ENCODE peak calls at places on chromosomes 7 and 10, in four cellular contexts. One of them, this sample, is unnamed.

GRCh38 chr7:133936074-133936473 is 191.1 kb upstream of the LRGUK start:
- DNase-seq in GM12878: no peak
- DNase-seq in HepG2: no peak
- DNase-seq in WTC11: no peak
- DNase-seq in this sample: peak; percentile 77

GRCh38 chr10:49300140-49300974 is 1.4 kb downstream of the C10orf71 start:
- DNase-seq in GM12878: peak; percentile 59
- DNase-seq in HepG2: no peak
- DNase-seq in WTC11: no peak
- DNase-seq in this sample: peak; percentile 17

GRCh38 chr7:135774284-135774683 is 25.7 kb upstream of the FAM180A start:
- DNase-seq in GM12878: no peak
- DNase-seq in HepG2: peak; percentile 14
- DNase-seq in WTC11: no peak
- DNase-seq in this sample: peak; percentile 87

GRCh38 chr10:28986117-28986792 is 302.6 kb upstream of the LYZL1 start:
- DNase-seq in GM12878: no peak
- DNase-seq in HepG2: no peak
- DNase-seq in WTC11: no peak
- DNase-seq in this sample: peak; percentile 42

GRCh38 chr7:12119638-12120303 is 91.3 kb upstream of the TMEM106B start:
- DNase-seq in GM12878: no peak
- DNase-seq in HepG2: no peak
- DNase-seq in WTC11: peak; percentile 12
- DNase-seq in this sample: no peak

GRCh38 chr7:131157530-131158243 is 170.0 kb upstream of the MKLN1 start:
- DNase-seq in GM12878: no peak
- DNase-seq in HepG2: no peak
- DNase-seq in WTC11: no peak
- DNase-seq in this sample: peak; percentile 36

GRCh38 chr7:148142660-148143248 is 447.8 kb upstream of the C7orf33 start:
- DNase-seq in GM12878: no peak
- DNase-seq in HepG2: peak; percentile 26
- DNase-seq in WTC11: no peak
- DNase-seq in this sample: peak; percentile 21

GRCh38 chr7:33649476-33650441 is 255.6 kb upstream of the BMPER start:
- DNase-seq in GM12878: no peak
- DNase-seq in HepG2: no peak
- DNase-seq in WTC11: no peak
- DNase-seq in this sample: peak; percentile 68

DNA sequence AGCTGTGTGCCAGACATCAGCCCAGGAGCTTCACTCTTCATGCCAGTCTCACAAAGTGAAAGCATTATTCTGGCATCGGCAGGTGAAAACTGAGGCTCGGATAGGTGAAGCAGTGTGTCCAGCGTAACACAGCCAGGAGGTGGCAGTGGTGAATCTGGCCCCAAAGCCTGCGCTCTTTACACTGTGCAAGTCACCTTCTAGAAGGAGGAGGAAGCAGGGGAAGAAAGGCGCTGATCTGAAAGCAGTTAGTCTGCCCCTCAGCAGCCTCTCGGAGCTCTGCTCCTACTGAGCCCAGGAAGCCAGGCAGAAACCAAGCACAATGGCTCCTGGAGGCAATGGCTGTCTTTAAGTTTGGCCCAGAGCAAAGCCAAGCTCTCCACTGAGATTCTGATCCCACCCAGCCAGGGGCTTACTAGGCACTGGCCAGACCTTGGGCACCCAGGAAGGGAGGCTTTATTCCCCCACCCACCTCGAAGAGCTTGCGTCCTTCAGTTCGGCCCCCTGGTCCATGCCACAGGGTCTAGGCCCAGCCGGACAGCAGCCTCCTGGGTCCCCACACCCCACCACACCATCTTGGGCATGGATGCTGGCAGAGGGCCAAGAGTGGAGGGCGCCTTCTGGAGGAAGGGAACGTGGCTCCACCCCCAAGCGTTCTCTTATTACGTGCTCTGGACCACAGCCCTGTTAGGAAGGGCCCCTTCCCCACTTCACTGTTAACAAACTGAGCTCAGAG is 104.5 kb downstream of the GRID1 start:
- DNase-seq in GM12878: peak; percentile 21
- DNase-seq in HepG2: peak; percentile 5
- DNase-seq in WTC11: peak; percentile 66
- DNase-seq in this sample: no peak
- TF ChIP-seq USF2 in GM12878: no peak
- TF ChIP-seq USF2 in HepG2: no peak
- TF ChIP-seq USF2 in WTC11: no peak
- TF ChIP-seq USF2 in this sample: no peak

DNA sequence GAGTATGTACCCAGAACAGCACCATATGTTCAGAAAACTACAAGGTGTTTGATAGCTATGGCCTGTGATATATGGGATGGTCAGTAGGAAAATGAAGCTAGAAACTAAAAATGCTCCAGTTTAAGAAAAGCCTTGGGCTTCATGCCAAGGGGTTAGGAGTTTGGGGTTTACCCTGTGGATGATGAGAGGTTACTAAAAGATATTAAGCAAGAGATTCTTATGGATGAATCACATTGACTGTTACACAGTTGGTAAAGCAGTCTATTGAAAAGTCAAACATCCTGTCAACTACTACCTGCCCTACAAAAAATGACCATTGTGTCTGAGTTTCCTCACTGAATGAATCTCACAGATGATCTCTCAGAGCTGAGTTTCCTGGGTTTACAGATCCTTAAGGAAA is 166.2 kb upstream of the INHBA start:
- DNase-seq in GM12878: no peak
- DNase-seq in HepG2: no peak
- DNase-seq in WTC11: no peak
- DNase-seq in this sample: peak; percentile 84
- TF ChIP-seq USF2 in GM12878: no peak
- TF ChIP-seq USF2 in HepG2: no peak
- TF ChIP-seq USF2 in WTC11: no peak
- TF ChIP-seq USF2 in this sample: no peak

GRCh38 chr7:149330914-149331567 is 69.0 kb downstream of the ZNF783 start:
- DNase-seq in GM12878: no peak
- DNase-seq in HepG2: peak; percentile 18
- DNase-seq in WTC11: no peak
- DNase-seq in this sample: no peak
- TF ChIP-seq USF2 in GM12878: no peak
- TF ChIP-seq USF2 in HepG2: no peak
- TF ChIP-seq USF2 in WTC11: no peak
- TF ChIP-seq USF2 in this sample: no peak

GRCh38 chr7:106504207-106504606 is 156.8 kb downstream of the CCDC71L start:
- DNase-seq in GM12878: no peak
- DNase-seq in HepG2: no peak
- DNase-seq in WTC11: no peak
- DNase-seq in this sample: no peak

GRCh38 chr7:106501605-106502580 is 159.1 kb downstream of the CCDC71L start:
- DNase-seq in GM12878: no peak
- DNase-seq in HepG2: no peak
- DNase-seq in WTC11: no peak
- DNase-seq in this sample: no peak

GRCh38 chr7:106503626-106504025 is 157.3 kb downstream of the CCDC71L start:
- DNase-seq in GM12878: no peak
- DNase-seq in HepG2: no peak
- DNase-seq in WTC11: no peak
- DNase-seq in this sample: no peak

GRCh38 chr7:106499897-106500296 is 161.1 kb downstream of the CCDC71L start:
- DNase-seq in GM12878: no peak
- DNase-seq in HepG2: no peak
- DNase-seq in WTC11: no peak
- DNase-seq in this sample: no peak

DNA sequence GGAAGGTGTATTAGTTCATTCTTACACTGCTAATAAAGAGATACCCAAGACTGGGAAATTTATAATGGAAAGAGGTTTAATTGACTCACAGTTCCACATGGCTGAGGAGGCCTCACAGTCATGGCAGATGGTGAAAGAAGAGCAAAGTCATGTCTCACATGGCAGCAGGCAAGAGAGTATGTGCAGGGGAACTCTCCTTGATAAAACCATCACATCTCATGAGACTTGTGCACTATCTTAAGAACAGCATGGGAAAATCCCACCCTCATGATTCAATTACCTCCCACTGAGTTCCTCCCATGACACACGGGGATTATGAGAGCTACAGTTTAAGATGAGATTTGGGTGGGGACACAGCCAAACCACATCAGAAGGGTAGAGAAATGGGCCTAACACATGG is 156.3 kb downstream of the CCDC71L start:
- DNase-seq in GM12878: no peak
- DNase-seq in HepG2: no peak
- DNase-seq in WTC11: no peak
- DNase-seq in this sample: peak; percentile 47
- TF ChIP-seq USF2 in GM12878: no peak
- TF ChIP-seq USF2 in HepG2: no peak
- TF ChIP-seq USF2 in WTC11: no peak
- TF ChIP-seq USF2 in this sample: no peak

DNA sequence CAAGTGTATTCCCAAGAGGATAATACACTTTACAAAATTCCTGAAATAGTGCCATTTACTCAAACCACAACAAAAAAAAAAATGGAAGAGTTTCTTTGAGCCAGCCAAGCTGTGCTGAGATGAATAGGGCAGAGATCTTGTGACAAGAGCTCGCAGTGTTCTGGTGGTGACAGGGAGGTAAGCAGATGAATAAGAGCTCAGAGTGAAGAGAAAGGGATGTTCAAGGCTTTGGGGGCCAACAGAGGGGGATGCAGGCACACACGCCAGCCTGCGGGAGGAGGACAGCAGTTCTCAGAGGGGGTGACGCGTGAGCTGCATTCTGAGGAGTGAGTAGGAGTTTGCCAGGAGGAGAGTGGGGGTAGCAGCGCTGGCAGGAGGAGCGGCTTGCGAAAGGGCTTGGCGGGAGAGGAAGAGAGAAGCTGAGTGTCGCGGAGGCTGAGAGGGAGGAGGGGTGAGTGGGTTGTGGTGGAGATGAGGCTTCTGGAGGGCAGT is 194.4 kb upstream of the IMMP2L start:
- DNase-seq in GM12878: no peak
- DNase-seq in HepG2: no peak
- DNase-seq in WTC11: peak; percentile 47
- DNase-seq in this sample: peak; percentile 82
- TF ChIP-seq USF2 in GM12878: no peak
- TF ChIP-seq USF2 in HepG2: no peak
- TF ChIP-seq USF2 in WTC11: no peak
- TF ChIP-seq USF2 in this sample: no peak

GRCh38 chr7:99384523-99384922 is 10.0 kb downstream of the ARPC1B start:
- DNase-seq in GM12878: no peak
- DNase-seq in HepG2: no peak
- DNase-seq in WTC11: no peak
- DNase-seq in this sample: no peak
- TF ChIP-seq USF2 in GM12878: no peak
- TF ChIP-seq USF2 in HepG2: no peak
- TF ChIP-seq USF2 in WTC11: no peak
- TF ChIP-seq USF2 in this sample: no peak

GRCh38 chr7:79286181-79286580 is 167.3 kb downstream of the MAGI2 start:
- DNase-seq in GM12878: no peak
- DNase-seq in HepG2: no peak
- DNase-seq in WTC11: no peak
- DNase-seq in this sample: no peak

GRCh38 chr7:79281406-79281805 is 172.1 kb downstream of the MAGI2 start:
- DNase-seq in GM12878: no peak
- DNase-seq in HepG2: no peak
- DNase-seq in WTC11: no peak
- DNase-seq in this sample: no peak

GRCh38 chr7:79282882-79283602 is 170.4 kb downstream of the MAGI2 start:
- DNase-seq in GM12878: no peak
- DNase-seq in HepG2: peak; percentile 6
- DNase-seq in WTC11: no peak
- DNase-seq in this sample: peak; percentile 91

GRCh38 chr7:79284226-79284625 is 169.2 kb downstream of the MAGI2 start:
- DNase-seq in GM12878: no peak
- DNase-seq in HepG2: no peak
- DNase-seq in WTC11: no peak
- DNase-seq in this sample: peak; percentile 63

GRCh38 chr7:79282051-79282694 is 171.3 kb downstream of the MAGI2 start:
- DNase-seq in GM12878: no peak
- DNase-seq in HepG2: no peak
- DNase-seq in WTC11: no peak
- DNase-seq in this sample: peak; percentile 86
- TF ChIP-seq USF2 in GM12878: no peak
- TF ChIP-seq USF2 in HepG2: no peak
- TF ChIP-seq USF2 in WTC11: no peak
- TF ChIP-seq USF2 in this sample: no peak

DNA sequence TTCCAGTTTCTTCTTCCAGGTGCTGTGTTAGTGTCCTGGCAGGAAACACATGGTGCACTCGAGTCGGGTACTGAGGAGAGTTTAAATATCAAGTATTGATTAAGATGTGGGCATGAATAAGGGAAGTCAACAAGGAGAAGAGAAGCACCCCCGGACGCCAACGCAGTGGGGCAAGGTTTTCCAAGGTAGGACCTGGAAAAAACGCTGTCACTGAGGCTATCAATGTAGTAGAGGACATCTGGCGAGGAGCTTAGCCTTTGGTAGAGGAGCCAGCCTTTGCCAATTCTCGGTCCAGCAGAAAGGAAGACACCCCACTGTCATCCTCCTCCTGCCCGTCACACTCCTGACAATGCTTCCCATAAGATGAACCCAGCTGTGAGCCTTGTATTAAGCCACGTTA is 159.6 kb downstream of the TEX36 start:
- DNase-seq in GM12878: no peak
- DNase-seq in HepG2: no peak
- DNase-seq in WTC11: no peak
- DNase-seq in this sample: no peak
- TF ChIP-seq USF2 in GM12878: no peak
- TF ChIP-seq USF2 in HepG2: no peak
- TF ChIP-seq USF2 in WTC11: no peak
- TF ChIP-seq USF2 in this sample: no peak